ENCODE peak calls at places on chromosomes 1 and 21, in seven cellular contexts. T is heart right ventricle; E is suprapubic skin; P is naive thymus-derived CD4-positive, alpha-beta T cell; D is heart left ventricle; R is HepG2; Q is bronchial epithelial cell. Z is an unnamed sample.
A peak's percentile ranks its signal among the peaks of the same experiment; 100 is the strongest.

GRCh38 chr1:174800221-174800791 is 199.4 kb upstream of the CACYBP start:
- DNase-seq in P (peak; percentile 7), T (no peak), R (no peak), D (no peak), Q (no peak), E (no peak), Z (no peak)

GRCh38 chr21:36048357-36048756 is 12.0 kb downstream of the SETD4 start:
- DNase-seq in R (no peak), D (no peak), Q (no peak), T (no peak), P (no peak), E (no peak), Z (no peak)

GRCh38 chr1:3067671-3068399 is 1.2 kb upstream of the PRDM16 start:
- DNase-seq in T (no peak), Q (no peak), R (no peak), P (no peak), E (no peak), D (no peak), Z (peak; percentile 79)

GRCh38 chr1:92500552-92500951 is 13.8 kb upstream of the GFI1 start:
- DNase-seq in Q (no peak), T (no peak), R (no peak), P (no peak), E (no peak), D (no peak), Z (no peak)

GRCh38 chr1:99705385-99705784 is 59.5 kb downstream of the PALMD start:
- DNase-seq in D (no peak), E (no peak), T (no peak), R (no peak), P (no peak), Q (no peak), Z (no peak)

GRCh38 chr1:59163268-59164092 is 133.4 kb upstream of the FGGY start:
- DNase-seq in R (no peak), T (no peak), D (no peak), E (no peak), P (no peak), Q (peak; percentile 17), Z (no peak)

GRCh38 chr1:63797056-63797726 is 23.4 kb downstream of the ROR1 start:
- DNase-seq in D (no peak), Q (no peak), R (peak; percentile 9), E (no peak), T (no peak), P (no peak), Z (no peak)

GRCh38 chr21:33836408-33836807 is 79.2 kb downstream of the ATP5PO start:
- DNase-seq in D (no peak), T (no peak), Q (no peak), E (no peak), R (no peak), P (no peak), Z (no peak)

GRCh38 chr1:173860065-173860464 is 7.7 kb downstream of the GAS5 start:
- DNase-seq in T (no peak), Q (no peak), D (no peak), E (no peak), R (no peak), P (no peak), Z (no peak)

GRCh38 chr1:206495011-206495461 is 12.3 kb upstream of the RASSF5 start:
- DNase-seq in D (no peak), T (no peak), P (no peak), E (no peak), Q (no peak), R (no peak), Z (peak; percentile 22)

GRCh38 chr1:43982241-43982640 is 3.2 kb downstream of the B4GALT2 start:
- DNase-seq in E (no peak), R (no peak), D (no peak), P (no peak), Q (no peak), T (no peak), Z (no peak)

GRCh38 chr21:28944296-28944695 is 48.4 kb downstream of the LTN1 start:
- DNase-seq in D (no peak), T (no peak), P (no peak), R (peak; percentile 14), Q (no peak), E (no peak), Z (no peak)

GRCh38 chr1:35533596-35533995 is 23.6 kb downstream of the KIAA0319L start:
- DNase-seq in P (no peak), Q (no peak), R (no peak), T (no peak), E (no peak), D (no peak), Z (no peak)

GRCh38 chr1:155011004-155011416 is 8.4 kb downstream of the ZBTB7B start:
- DNase-seq in E (no peak), D (no peak), R (no peak), P (no peak), Q (no peak), T (no peak), Z (no peak)

GRCh38 chr1:24641646-24642151 is 1.4 kb upstream of the SRRM1 start:
- DNase-seq in E (no peak), T (peak; percentile 18), Q (no peak), P (peak; percentile 41), R (no peak), D (peak; percentile 42), Z (peak; percentile 80)

GRCh38 chr1:221740941-221741363 is 937 bp downstream of the DUSP10 start:
- DNase-seq in T (no peak), D (peak; percentile 35), R (no peak), E (no peak), Q (peak; percentile 25), P (peak; percentile 42), Z (peak; percentile 51)

GRCh38 chr1:82388679-82389078 is 587.9 kb downstream of the ADGRL2 start:
- DNase-seq in R (no peak), Q (peak; percentile 98), D (no peak), E (no peak), T (no peak), P (no peak), Z (no peak)

GRCh38 chr1:56578963-56579875 is at the start of gene PLPP3:
- DNase-seq in Q (peak; percentile 74), R (peak; percentile 79), D (peak; percentile 91), E (peak; percentile 93), T (peak; percentile 89), P (no peak), Z (peak; percentile 93)

GRCh38 chr1:61318319-61319125 is 236.2 kb downstream of the NFIA start:
- DNase-seq in E (no peak), Q (peak; percentile 91), R (no peak), P (no peak), T (no peak), D (no peak), Z (no peak)

GRCh38 chr1:169363046-169363756 is 4.4 kb downstream of the NME7 start:
- DNase-seq in T (no peak), Q (peak; percentile 94), D (no peak), R (no peak), P (no peak), E (no peak), Z (no peak)

GRCh38 chr1:22331618-22332017 is 120.0 kb upstream of the ZBTB40 start:
- DNase-seq in R (no peak), D (no peak), E (no peak), P (no peak), T (no peak), Q (no peak), Z (no peak)
- H3K27me3 ChIP-seq in R (peaks cover 61% of the 10 kb centered on the region), D (peaks cover 22% of the 10 kb centered on the region), E (peaks cover 19% of the 10 kb centered on the region), P (no peaks in the 10 kb centered on the region), T (no peaks in the 10 kb centered on the region), Q (peaks cover 7% of the 10 kb centered on the region), Z (no peaks in the 10 kb centered on the region)

DNA sequence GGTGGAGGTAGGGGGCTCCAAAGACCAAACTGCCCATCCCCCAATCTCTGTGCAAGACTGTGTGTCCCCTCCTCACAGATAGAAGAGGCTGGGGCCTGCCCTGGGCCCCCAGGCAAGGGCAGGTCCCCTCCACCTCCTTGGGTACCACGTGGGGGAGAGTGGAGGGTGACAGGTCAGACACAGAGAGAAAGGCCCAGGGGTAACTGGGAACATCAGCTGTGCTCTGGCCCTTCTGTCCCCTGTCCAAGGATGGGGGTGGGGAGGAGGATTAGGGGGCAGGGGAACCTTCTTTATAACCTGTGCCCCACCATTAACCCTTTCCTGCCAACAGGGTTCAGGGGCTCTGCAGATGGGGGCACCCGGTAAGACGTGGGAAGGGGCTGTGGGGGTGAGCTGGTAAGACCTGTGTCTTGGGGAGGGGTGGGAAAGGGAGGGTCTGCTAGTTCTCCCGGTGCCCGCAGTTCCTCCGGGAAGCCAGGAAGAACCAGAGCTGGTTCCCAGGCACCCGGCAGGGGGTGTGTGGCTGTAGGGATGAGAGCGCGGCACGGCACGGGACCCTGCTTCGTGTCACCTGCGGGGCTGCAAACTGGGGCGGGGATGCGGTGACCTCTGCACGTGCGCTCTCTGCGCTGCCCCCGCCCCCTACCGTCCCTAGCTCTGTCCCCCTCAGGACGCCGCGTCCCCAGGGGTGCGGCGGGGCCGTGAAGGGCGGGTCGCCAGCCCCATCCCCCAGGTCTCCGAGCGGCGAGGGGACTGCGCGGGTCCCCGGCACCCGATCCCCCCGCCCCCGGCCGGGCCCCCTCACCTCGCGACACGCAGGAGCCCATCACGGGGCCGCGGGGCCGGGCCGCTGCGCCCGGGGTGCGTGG is 601 bp downstream of the FAM131C start:
- DNase-seq in Q (no peak), T (no peak), E (no peak), D (no peak), R (no peak), P (no peak), Z (no peak)
- H3K27me3 ChIP-seq in Q (no peaks in the 10 kb centered on the region), T (no peaks in the 10 kb centered on the region), E (peaks cover 5% of the 10 kb centered on the region), D (no peaks in the 10 kb centered on the region), R (peaks cover 72% of the 10 kb centered on the region), P (no peaks in the 10 kb centered on the region), Z (no peaks in the 10 kb centered on the region)

GRCh38 chr1:213388199-213388598 is 337.2 kb downstream of the RPS6KC1 start:
- DNase-seq in D (no peak), E (no peak), P (no peak), T (no peak), R (no peak), Q (no peak), Z (no peak)

GRCh38 chr1:213394837-213395236 is 343.8 kb downstream of the RPS6KC1 start:
- DNase-seq in T (no peak), D (no peak), E (no peak), P (no peak), Q (no peak), R (no peak), Z (no peak)

GRCh38 chr1:213389061-213389581 is 338.1 kb downstream of the RPS6KC1 start:
- DNase-seq in P (no peak), Q (no peak), D (no peak), T (no peak), R (no peak), E (no peak), Z (no peak)

GRCh38 chr1:213393860-213394259 is 342.8 kb downstream of the RPS6KC1 start:
- DNase-seq in R (peak; percentile 78), P (no peak), Q (no peak), T (no peak), D (no peak), E (no peak), Z (no peak)

DNA sequence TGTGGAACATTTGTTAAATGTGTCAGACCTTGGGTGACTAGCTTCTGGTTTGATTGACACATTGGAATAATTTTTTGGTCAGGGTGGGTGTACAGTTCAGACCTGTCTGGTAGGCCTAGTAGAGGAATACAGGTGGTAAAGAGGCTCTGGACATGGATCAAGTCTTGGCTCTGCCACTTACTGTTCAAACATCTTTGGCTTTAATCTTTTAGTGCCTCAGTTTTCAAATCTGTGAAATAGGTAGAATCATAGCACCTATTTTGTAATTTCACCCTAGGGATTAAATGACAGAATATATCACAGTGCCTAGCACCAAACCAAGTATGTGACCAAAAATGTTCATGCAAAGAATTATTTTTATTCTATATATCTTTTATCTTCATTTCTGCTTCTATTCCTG is 340.4 kb downstream of the RPS6KC1 start:
- DNase-seq in Q (no peak), T (no peak), D (no peak), R (no peak), P (no peak), E (no peak), Z (no peak)
- H3K27me3 ChIP-seq in Q (no peaks in the 10 kb centered on the region), T (no peaks in the 10 kb centered on the region), D (no peaks in the 10 kb centered on the region), R (no peaks in the 10 kb centered on the region), P (no peaks in the 10 kb centered on the region), E (peaks cover 4% of the 10 kb centered on the region), Z (peaks cover 1% of the 10 kb centered on the region)

GRCh38 chr1:205340674-205341073 is 16.0 kb downstream of the KLHDC8A start:
- DNase-seq in D (no peak), Q (no peak), R (no peak), T (no peak), P (no peak), E (no peak), Z (no peak)
- H3K27me3 ChIP-seq in D (peaks cover 29% of the 10 kb centered on the region), Q (peaks cover 19% of the 10 kb centered on the region), R (peaks cover 61% of the 10 kb centered on the region), T (peaks cover 16% of the 10 kb centered on the region), P (peaks cover 8% of the 10 kb centered on the region), E (peaks cover 29% of the 10 kb centered on the region), Z (no peaks in the 10 kb centered on the region)